ENCODE peak calls at places on chromosomes 13 and 19, in four cellular contexts. One of them, this sample, is unnamed.

GRCh38 chr19:29540128-29540527 is 14.3 kb downstream of the VSTM2B start:
- DNase-seq in ovary: peak; percentile 3
- DNase-seq in uterus: peak; percentile 1
- DNase-seq in body of pancreas: no peak
- DNase-seq in this sample: no peak

GRCh38 chr19:21483589-21484170 is 21.7 kb upstream of the ZNF429 start:
- DNase-seq in ovary: peak; percentile 79
- DNase-seq in uterus: peak; percentile 63
- DNase-seq in body of pancreas: peak; percentile 73
- DNase-seq in this sample: no peak

GRCh38 chr19:15516363-15516762 is 8.0 kb downstream of the CYP4F22 start:
- DNase-seq in ovary: no peak
- DNase-seq in uterus: no peak
- DNase-seq in body of pancreas: no peak
- DNase-seq in this sample: no peak

GRCh38 chr13:99985886-99986527 is 4.4 kb downstream of the ZIC2 start:
- DNase-seq in ovary: no peak
- DNase-seq in uterus: no peak
- DNase-seq in body of pancreas: no peak
- DNase-seq in this sample: peak; percentile 29

GRCh38 chr13:114263590-114263989 is 17.8 kb upstream of the UPF3A start:
- DNase-seq in ovary: no peak
- DNase-seq in uterus: no peak
- DNase-seq in body of pancreas: no peak
- DNase-seq in this sample: no peak

GRCh38 chr13:33034897-33035296 is 18.7 kb downstream of the KL start:
- DNase-seq in ovary: no peak
- DNase-seq in uterus: no peak
- DNase-seq in body of pancreas: no peak
- DNase-seq in this sample: no peak

GRCh38 chr19:1155352-1156304 is 18.4 kb downstream of the SBNO2 start:
- DNase-seq in ovary: no peak
- DNase-seq in uterus: no peak
- DNase-seq in body of pancreas: no peak
- DNase-seq in this sample: no peak

GRCh38 chr13:21074601-21075302 is 13.4 kb upstream of the LATS2 start:
- DNase-seq in ovary: peak; percentile 59
- DNase-seq in uterus: peak; percentile 55
- DNase-seq in body of pancreas: no peak
- DNase-seq in this sample: no peak

GRCh38 chr19:48415395-48415794 is 21.9 kb downstream of the GRIN2D start:
- DNase-seq in ovary: peak; percentile 51
- DNase-seq in uterus: no peak
- DNase-seq in body of pancreas: peak; percentile 71
- DNase-seq in this sample: no peak

GRCh38 chr13:31962661-31963345 is 68.8 kb upstream of the FRY start:
- DNase-seq in ovary: no peak
- DNase-seq in uterus: no peak
- DNase-seq in body of pancreas: no peak
- DNase-seq in this sample: no peak

GRCh38 chr19:46529622-46530451 is 34.2 kb upstream of the PNMA8B start:
- DNase-seq in ovary: peak; percentile 82
- DNase-seq in uterus: peak; percentile 60
- DNase-seq in body of pancreas: peak; percentile 76
- DNase-seq in this sample: no peak

GRCh38 chr13:113620036-113620435 is 35.5 kb downstream of the TFDP1 start:
- DNase-seq in ovary: no peak
- DNase-seq in uterus: no peak
- DNase-seq in body of pancreas: no peak
- DNase-seq in this sample: no peak

GRCh38 chr13:42600943-42601342 is 27.0 kb downstream of the TNFSF11 start:
- DNase-seq in ovary: no peak
- DNase-seq in uterus: no peak
- DNase-seq in body of pancreas: no peak
- DNase-seq in this sample: no peak

GRCh38 chr19:11479470-11480080 is 1.3 kb downstream of the ELAVL3 start:
- DNase-seq in ovary: peak; percentile 55
- DNase-seq in uterus: no peak
- DNase-seq in body of pancreas: peak; percentile 45
- DNase-seq in this sample: no peak

GRCh38 chr19:7910321-7911161 is 4.1 kb upstream of the TGFBR3L start:
- DNase-seq in ovary: peak; percentile 43
- DNase-seq in uterus: no peak
- DNase-seq in body of pancreas: peak; percentile 13
- DNase-seq in this sample: no peak

GRCh38 chr19:53906211-53907192 is 2.6 kb upstream of the CACNG7 start:
- DNase-seq in ovary: peak; percentile 53
- DNase-seq in uterus: peak; percentile 26
- DNase-seq in body of pancreas: peak; percentile 42
- DNase-seq in this sample: no peak

GRCh38 chr13:72585254-72585653 is 142.2 kb downstream of the MZT1 start:
- DNase-seq in ovary: no peak
- DNase-seq in uterus: no peak
- DNase-seq in body of pancreas: no peak
- DNase-seq in this sample: no peak

GRCh38 chr13:100630564-100630963 is 42.0 kb upstream of the GGACT start:
- DNase-seq in ovary: no peak
- DNase-seq in uterus: no peak
- DNase-seq in body of pancreas: no peak
- DNase-seq in this sample: no peak

DNA sequence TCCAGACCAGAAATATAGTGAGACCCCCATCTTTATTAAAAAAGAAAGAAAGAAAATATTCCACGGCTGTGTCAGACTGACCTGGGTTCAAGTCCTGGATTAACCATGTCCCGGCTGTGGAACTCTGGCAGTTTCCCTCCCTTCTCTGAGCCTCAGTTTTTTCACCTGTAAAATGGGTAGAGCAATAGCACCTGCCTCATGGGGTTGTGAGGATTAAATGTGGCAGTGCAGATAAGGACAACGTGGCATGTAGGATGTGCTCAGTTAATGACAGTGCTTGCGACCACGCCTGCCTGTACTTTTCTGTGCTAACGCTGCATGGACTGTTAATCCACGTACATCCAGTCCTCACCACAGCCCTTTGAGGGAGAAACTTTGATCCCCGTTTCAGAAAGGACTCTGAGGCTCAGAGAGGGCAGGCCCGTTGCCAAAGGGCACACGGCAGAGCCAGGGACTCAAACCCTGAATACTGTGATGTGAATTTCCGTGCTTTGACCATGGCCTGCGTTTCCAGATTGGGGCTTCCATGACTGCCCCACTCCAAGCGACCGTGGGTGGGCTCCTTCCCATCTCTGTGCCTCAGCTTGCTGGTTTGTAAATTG is 16.1 kb downstream of the SBK2 start:
- DNase-seq in ovary: no peak
- DNase-seq in uterus: no peak
- DNase-seq in body of pancreas: no peak
- DNase-seq in this sample: no peak
- TF ChIP-seq POLR2A in ovary: no peak
- TF ChIP-seq POLR2A in uterus: no peak
- TF ChIP-seq POLR2A in body of pancreas: no peak
- TF ChIP-seq POLR2A in this sample: no peak

DNA sequence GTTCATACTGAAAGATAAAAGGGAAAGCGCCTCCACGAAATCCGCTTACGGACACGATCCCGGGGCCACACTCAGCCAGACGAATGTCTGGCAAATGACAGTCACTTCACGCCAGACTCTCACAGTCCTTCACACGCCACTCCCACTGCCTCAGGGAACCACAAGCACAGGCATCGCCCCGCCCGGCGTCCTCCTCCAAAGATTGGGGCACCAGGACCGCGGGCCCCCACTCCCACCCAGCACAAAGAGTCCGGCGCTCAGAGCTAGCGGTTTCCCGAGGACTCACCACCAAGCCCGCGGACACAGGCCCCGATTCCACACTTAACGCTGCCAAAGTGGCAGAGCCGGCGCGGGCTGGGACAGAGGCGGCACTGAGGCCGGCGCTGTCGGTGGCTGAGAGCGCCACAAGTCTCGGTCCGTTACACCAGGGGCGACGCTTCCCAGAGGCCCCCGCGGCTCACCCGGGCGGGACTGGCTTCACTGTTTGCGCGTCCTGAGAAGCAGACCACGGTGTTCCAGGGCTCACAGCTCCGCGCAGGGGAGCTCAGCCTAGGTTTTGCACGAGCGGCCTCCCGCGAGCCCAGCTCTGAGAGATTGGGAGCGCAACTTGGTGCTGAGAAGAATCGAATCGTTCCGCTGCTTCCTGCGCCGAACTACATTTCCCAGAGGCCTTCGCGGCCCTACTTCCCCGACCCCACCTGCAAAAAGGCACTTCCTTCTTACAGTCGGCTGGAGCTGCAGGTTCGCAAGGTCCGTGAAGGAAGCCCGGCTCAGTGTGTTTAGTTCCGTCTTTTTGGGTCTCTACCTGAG is at the start of gene ZNF569:
- DNase-seq in ovary: peak; percentile 93
- DNase-seq in uterus: peak; percentile 91
- DNase-seq in body of pancreas: peak; percentile 93
- DNase-seq in this sample: peak; percentile 95
- TF ChIP-seq CTCF in ovary: no peak
- TF ChIP-seq CTCF in uterus: no peak
- TF ChIP-seq CTCF in body of pancreas: no peak
- TF ChIP-seq CTCF in this sample: no peak

GRCh38 chr13:44236370-44236769 is 137.3 kb upstream of the SERP2 start:
- DNase-seq in ovary: no peak
- DNase-seq in uterus: no peak
- DNase-seq in body of pancreas: no peak
- DNase-seq in this sample: no peak
- H3K27ac ChIP-seq in ovary: peak overlapping the region; percentile 80
- H3K27ac ChIP-seq in uterus: peak overlapping the region; percentile 80
- H3K27ac ChIP-seq in body of pancreas: peak overlapping the region; percentile 29
- H3K27ac ChIP-seq in this sample: peak overlapping the region; percentile 75

DNA sequence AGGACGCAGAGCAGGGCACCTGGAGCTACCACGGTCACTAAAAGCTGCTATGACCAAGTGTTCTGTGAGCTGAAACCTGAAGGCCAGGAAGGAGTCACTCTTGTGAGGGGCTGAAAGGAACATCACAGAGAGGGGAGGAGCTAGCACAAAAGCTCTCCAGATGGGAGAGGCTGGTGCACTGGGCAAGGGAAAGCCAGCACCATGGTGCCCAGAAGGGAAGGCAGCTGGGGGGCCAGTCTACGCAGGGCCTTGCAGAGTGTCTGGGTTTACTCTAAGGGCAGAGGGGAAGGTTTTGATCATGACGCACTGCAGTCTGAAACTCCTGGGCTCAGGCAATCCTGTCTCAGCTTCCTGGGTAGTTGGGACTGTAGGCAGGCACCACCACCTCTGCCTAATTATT is 4.1 kb upstream of the ZNF580 start:
- DNase-seq in ovary: no peak
- DNase-seq in uterus: no peak
- DNase-seq in body of pancreas: no peak
- DNase-seq in this sample: no peak
- TF ChIP-seq POLR2A in ovary: no peak
- TF ChIP-seq POLR2A in uterus: no peak
- TF ChIP-seq POLR2A in body of pancreas: no peak
- TF ChIP-seq POLR2A in this sample: no peak

GRCh38 chr19:20313894-20314293 is 146.9 kb downstream of the ZNF486 start:
- DNase-seq in ovary: no peak
- DNase-seq in uterus: no peak
- DNase-seq in body of pancreas: no peak
- DNase-seq in this sample: no peak

GRCh38 chr19:20315543-20315942 is 148.5 kb downstream of the ZNF486 start:
- DNase-seq in ovary: no peak
- DNase-seq in uterus: no peak
- DNase-seq in body of pancreas: no peak
- DNase-seq in this sample: no peak

GRCh38 chr19:20321139-20321656 is 154.2 kb downstream of the ZNF486 start:
- DNase-seq in ovary: no peak
- DNase-seq in uterus: no peak
- DNase-seq in body of pancreas: peak; percentile 25
- DNase-seq in this sample: no peak

DNA sequence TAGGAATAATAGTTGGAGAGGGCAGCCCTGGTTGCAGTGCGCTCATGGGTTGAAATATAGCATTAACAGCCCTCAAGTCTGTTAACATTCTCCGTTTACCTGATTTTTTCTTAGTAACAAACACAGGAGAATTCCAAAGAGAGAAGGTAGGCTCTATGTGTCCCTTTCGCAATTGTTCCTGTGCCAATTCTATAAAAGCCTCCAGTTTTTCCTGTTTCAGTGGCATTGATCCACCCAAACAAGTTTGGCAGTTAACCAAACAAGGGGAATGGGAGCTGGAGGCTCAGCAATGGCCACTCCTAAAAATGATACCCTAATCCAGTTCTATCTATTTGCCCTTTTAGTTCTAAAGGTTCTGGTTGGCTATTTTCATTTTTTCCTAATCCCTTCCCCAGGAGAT is 151.6 kb downstream of the ZNF486 start:
- DNase-seq in ovary: no peak
- DNase-seq in uterus: no peak
- DNase-seq in body of pancreas: no peak
- DNase-seq in this sample: no peak
- TF ChIP-seq CTCF in ovary: no peak
- TF ChIP-seq CTCF in uterus: no peak
- TF ChIP-seq CTCF in body of pancreas: no peak
- TF ChIP-seq CTCF in this sample: no peak

DNA sequence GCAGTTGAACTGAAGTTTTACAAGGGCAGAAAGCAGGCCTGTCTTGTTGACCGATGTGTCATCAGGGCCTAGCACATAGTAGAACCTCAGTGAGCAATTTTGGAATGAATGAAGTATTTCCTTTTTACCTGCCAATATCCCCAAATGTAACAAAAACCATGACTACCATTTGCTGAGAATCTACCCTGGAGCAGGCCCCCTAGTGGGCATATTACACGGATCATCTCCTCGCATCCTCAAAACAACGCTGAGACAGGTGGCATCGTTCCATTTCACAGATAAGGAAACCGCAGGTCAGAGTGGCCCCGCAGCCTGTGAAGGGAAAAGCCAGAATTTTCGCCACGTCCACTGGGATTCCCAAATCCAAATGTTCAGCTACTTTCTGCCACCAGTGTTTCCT is 77.9 kb downstream of the CACNA1A start:
- DNase-seq in ovary: no peak
- DNase-seq in uterus: no peak
- DNase-seq in body of pancreas: no peak
- DNase-seq in this sample: no peak
- H3K27ac ChIP-seq in ovary: no peak overlapping the region
- H3K27ac ChIP-seq in uterus: no peak overlapping the region
- H3K27ac ChIP-seq in body of pancreas: no peak overlapping the region
- H3K27ac ChIP-seq in this sample: no peak overlapping the region

GRCh38 chr19:32372726-32373613 is 27.6 kb downstream of the ZNF507 start:
- DNase-seq in ovary: no peak
- DNase-seq in uterus: no peak
- DNase-seq in body of pancreas: no peak
- DNase-seq in this sample: no peak

GRCh38 chr19:32368781-32369180 is 23.4 kb downstream of the ZNF507 start:
- DNase-seq in ovary: no peak
- DNase-seq in uterus: no peak
- DNase-seq in body of pancreas: no peak
- DNase-seq in this sample: no peak

GRCh38 chr19:32367948-32368536 is 22.6 kb downstream of the ZNF507 start:
- DNase-seq in ovary: no peak
- DNase-seq in uterus: no peak
- DNase-seq in body of pancreas: no peak
- DNase-seq in this sample: no peak

GRCh38 chr19:32373614-32374295 is 28.3 kb downstream of the ZNF507 start:
- DNase-seq in ovary: no peak
- DNase-seq in uterus: no peak
- DNase-seq in body of pancreas: peak; percentile 44
- DNase-seq in this sample: no peak
- TF ChIP-seq POLR2A in ovary: no peak
- TF ChIP-seq POLR2A in uterus: no peak
- TF ChIP-seq POLR2A in body of pancreas: no peak
- TF ChIP-seq POLR2A in this sample: no peak

This sample was measured in esophagus muscularis mucosa.